ENCODE peak calls at places on chromosome 20, in six cellular contexts. One of them, this sample, is unnamed. For H3K4me1 and H3K9me3, the result is how much of the 10 kb centered on the place peaks cover.

GRCh38 chr20:8132632-8133587 is 844 bp downstream of the PLCB1 start:
- DNase-seq in H9: peak
- DNase-seq in mammary epithelial cell: peak
- DNase-seq in GM12878: no peak
- DNase-seq in IMR-90: no peak
- DNase-seq in HCT116: no peak
- DNase-seq in this sample: peak

GRCh38 chr20:39676857-39677351 is 714.8 kb downstream of the DHX35 start:
- DNase-seq in H9: no peak
- DNase-seq in mammary epithelial cell: peak
- DNase-seq in GM12878: no peak
- DNase-seq in IMR-90: peak
- DNase-seq in HCT116: no peak
- DNase-seq in this sample: no peak

GRCh38 chr20:15703171-15703911 is 869.9 kb downstream of the KIF16B start:
- DNase-seq in H9: no peak
- DNase-seq in mammary epithelial cell: peak
- DNase-seq in GM12878: no peak
- DNase-seq in IMR-90: peak
- DNase-seq in HCT116: no peak
- DNase-seq in this sample: no peak

GRCh38 chr20:20083796-20084195 is 31.5 kb downstream of the CFAP61 start:
- DNase-seq in H9: no peak
- DNase-seq in mammary epithelial cell: peak
- DNase-seq in GM12878: peak
- DNase-seq in IMR-90: peak
- DNase-seq in HCT116: peak
- DNase-seq in this sample: peak

GRCh38 chr20:3679749-3680700 is 1.8 kb downstream of the ADAM33 start:
- DNase-seq in H9: no peak
- DNase-seq in mammary epithelial cell: no peak
- DNase-seq in GM12878: no peak
- DNase-seq in IMR-90: peak
- DNase-seq in HCT116: no peak
- DNase-seq in this sample: no peak

GRCh38 chr20:35517125-35517524 is 12.3 kb downstream of the C20orf173 start:
- DNase-seq in H9: no peak
- DNase-seq in mammary epithelial cell: no peak
- DNase-seq in GM12878: no peak
- DNase-seq in IMR-90: no peak
- DNase-seq in HCT116: no peak
- DNase-seq in this sample: no peak

GRCh38 chr20:11891081-11891826 is 26.4 kb upstream of the BTBD3 start:
- DNase-seq in H9: peak
- DNase-seq in mammary epithelial cell: peak
- DNase-seq in GM12878: no peak
- DNase-seq in IMR-90: peak
- DNase-seq in HCT116: no peak
- DNase-seq in this sample: no peak

GRCh38 chr20:52830598-52830997 is 141.6 kb upstream of the TSHZ2 start:
- DNase-seq in H9: no peak
- DNase-seq in mammary epithelial cell: no peak
- DNase-seq in GM12878: no peak
- DNase-seq in IMR-90: no peak
- DNase-seq in HCT116: no peak
- DNase-seq in this sample: no peak

GRCh38 chr20:46325788-46326472 is 17.6 kb upstream of the CDH22 start:
- DNase-seq in H9: no peak
- DNase-seq in mammary epithelial cell: no peak
- DNase-seq in GM12878: no peak
- DNase-seq in IMR-90: no peak
- DNase-seq in HCT116: no peak
- DNase-seq in this sample: no peak

GRCh38 chr20:60395993-60396392 is 437.8 kb downstream of the CDH26 start:
- DNase-seq in H9: no peak
- DNase-seq in mammary epithelial cell: no peak
- DNase-seq in GM12878: no peak
- DNase-seq in IMR-90: no peak
- DNase-seq in HCT116: no peak
- DNase-seq in this sample: no peak

GRCh38 chr20:58621906-58622548 is 29.1 kb upstream of the STX16 start:
- DNase-seq in H9: no peak
- DNase-seq in mammary epithelial cell: no peak
- DNase-seq in GM12878: no peak
- DNase-seq in IMR-90: no peak
- DNase-seq in HCT116: peak
- DNase-seq in this sample: no peak

GRCh38 chr20:45095753-45096371 is 5.1 kb downstream of the KCNS1 start:
- DNase-seq in H9: peak
- DNase-seq in mammary epithelial cell: peak
- DNase-seq in GM12878: peak
- DNase-seq in IMR-90: peak
- DNase-seq in HCT116: peak
- DNase-seq in this sample: peak

GRCh38 chr20:38748863-38749153 is 548 bp downstream of the ACTR5 start:
- DNase-seq in H9: peak
- DNase-seq in mammary epithelial cell: no peak
- DNase-seq in GM12878: no peak
- DNase-seq in IMR-90: no peak
- DNase-seq in HCT116: peak
- DNase-seq in this sample: no peak

GRCh38 chr20:45291526-45291925 is 15.1 kb upstream of the RBPJL start:
- DNase-seq in H9: no peak
- DNase-seq in mammary epithelial cell: no peak
- DNase-seq in GM12878: no peak
- DNase-seq in IMR-90: no peak
- DNase-seq in HCT116: no peak
- DNase-seq in this sample: no peak

GRCh38 chr20:17849901-17850673 is 118.5 kb downstream of the SNX5 start:
- DNase-seq in H9: no peak
- DNase-seq in mammary epithelial cell: peak
- DNase-seq in GM12878: no peak
- DNase-seq in IMR-90: peak
- DNase-seq in HCT116: peak
- DNase-seq in this sample: no peak

GRCh38 chr20:59149678-59150504 is 13.7 kb upstream of the ZNF831 start:
- DNase-seq in H9: no peak
- DNase-seq in mammary epithelial cell: no peak
- DNase-seq in GM12878: no peak
- DNase-seq in IMR-90: no peak
- DNase-seq in HCT116: no peak
- DNase-seq in this sample: peak

GRCh38 chr20:1509237-1509636 is 18.0 kb upstream of the SIRPB2 start:
- DNase-seq in H9: no peak
- DNase-seq in mammary epithelial cell: peak
- DNase-seq in GM12878: no peak
- DNase-seq in IMR-90: peak
- DNase-seq in HCT116: peak
- DNase-seq in this sample: peak

GRCh38 chr20:64057628-64058498 is 5.1 kb upstream of the TCEA2 start:
- DNase-seq in H9: peak
- DNase-seq in mammary epithelial cell: no peak
- DNase-seq in GM12878: no peak
- DNase-seq in IMR-90: peak
- DNase-seq in HCT116: no peak
- DNase-seq in this sample: peak

GRCh38 chr20:58778774-58779173 is 71.9 kb downstream of the GNAS-AS1 start:
- DNase-seq in H9: no peak
- DNase-seq in mammary epithelial cell: no peak
- DNase-seq in GM12878: no peak
- DNase-seq in IMR-90: no peak
- DNase-seq in HCT116: no peak
- DNase-seq in this sample: no peak

GRCh38 chr20:330233-331149 is 5.1 kb downstream of the SOX12 start:
- DNase-seq in H9: peak
- DNase-seq in mammary epithelial cell: peak
- DNase-seq in GM12878: no peak
- DNase-seq in IMR-90: peak
- DNase-seq in HCT116: no peak
- DNase-seq in this sample: peak

GRCh38 chr20:2986466-2986865 is 57.0 kb upstream of the GNRH2 start:
- DNase-seq in H9: no peak
- DNase-seq in mammary epithelial cell: peak
- DNase-seq in GM12878: no peak
- DNase-seq in IMR-90: peak
- DNase-seq in HCT116: no peak
- DNase-seq in this sample: no peak

GRCh38 chr20:36991708-36992107 is 40.2 kb upstream of the SAMHD1 start:
- DNase-seq in H9: no peak
- DNase-seq in mammary epithelial cell: no peak
- DNase-seq in GM12878: no peak
- DNase-seq in IMR-90: no peak
- DNase-seq in HCT116: no peak
- DNase-seq in this sample: no peak

GRCh38 chr20:63553933-63554290 is at the start of gene FNDC11:
- DNase-seq in H9: peak
- DNase-seq in mammary epithelial cell: no peak
- DNase-seq in GM12878: no peak
- DNase-seq in IMR-90: no peak
- DNase-seq in HCT116: no peak
- DNase-seq in this sample: peak

GRCh38 chr20:41276317-41276751 is 41.2 kb downstream of the ZHX3 start:
- DNase-seq in H9: no peak
- DNase-seq in mammary epithelial cell: no peak
- DNase-seq in GM12878: no peak
- DNase-seq in IMR-90: no peak
- DNase-seq in HCT116: no peak
- DNase-seq in this sample: no peak

GRCh38 chr20:58883243-58883691 is 30.8 kb downstream of the GNAS start:
- DNase-seq in H9: peak
- DNase-seq in mammary epithelial cell: no peak
- DNase-seq in GM12878: no peak
- DNase-seq in IMR-90: no peak
- DNase-seq in HCT116: no peak
- DNase-seq in this sample: no peak

GRCh38 chr20:45452238-45452637 is 17.3 kb upstream of the WFDC2 start:
- DNase-seq in H9: no peak
- DNase-seq in mammary epithelial cell: no peak
- DNase-seq in GM12878: no peak
- DNase-seq in IMR-90: no peak
- DNase-seq in HCT116: no peak
- DNase-seq in this sample: no peak

GRCh38 chr20:11716239-11716944 is 201.3 kb upstream of the BTBD3 start:
- DNase-seq in H9: peak
- DNase-seq in mammary epithelial cell: peak
- DNase-seq in GM12878: no peak
- DNase-seq in IMR-90: peak
- DNase-seq in HCT116: peak
- DNase-seq in this sample: peak

GRCh38 chr20:47360207-47360488 is 3.6 kb upstream of the ZMYND8 start:
- DNase-seq in H9: no peak
- DNase-seq in mammary epithelial cell: peak
- DNase-seq in GM12878: no peak
- DNase-seq in IMR-90: peak
- DNase-seq in HCT116: no peak
- DNase-seq in this sample: no peak
- H3K4me2 ChIP-seq in H9: no peak
- H3K4me2 ChIP-seq in mammary epithelial cell: peak
- H3K4me2 ChIP-seq in GM12878: peak
- H3K4me2 ChIP-seq in IMR-90: peak
- H3K4me2 ChIP-seq in HCT116: peak
- H3K4me2 ChIP-seq in this sample: peak

GRCh38 chr20:50243610-50244351 is 53.2 kb downstream of the CEBPB start:
- DNase-seq in H9: no peak
- DNase-seq in mammary epithelial cell: no peak
- DNase-seq in GM12878: no peak
- DNase-seq in IMR-90: no peak
- DNase-seq in HCT116: no peak
- DNase-seq in this sample: no peak

GRCh38 chr20:50242548-50242862 is 51.9 kb downstream of the CEBPB start:
- DNase-seq in H9: no peak
- DNase-seq in mammary epithelial cell: no peak
- DNase-seq in GM12878: no peak
- DNase-seq in IMR-90: no peak
- DNase-seq in HCT116: no peak
- DNase-seq in this sample: no peak

GRCh38 chr20:50242178-50242514 is 51.5 kb downstream of the CEBPB start:
- DNase-seq in H9: no peak
- DNase-seq in mammary epithelial cell: no peak
- DNase-seq in GM12878: no peak
- DNase-seq in IMR-90: no peak
- DNase-seq in HCT116: no peak
- DNase-seq in this sample: no peak

GRCh38 chr20:50244352-50245149 is 53.9 kb downstream of the CEBPB start:
- DNase-seq in H9: no peak
- DNase-seq in mammary epithelial cell: peak
- DNase-seq in GM12878: no peak
- DNase-seq in IMR-90: no peak
- DNase-seq in HCT116: peak
- DNase-seq in this sample: no peak

GRCh38 chr20:50242863-50243609 is 52.4 kb downstream of the CEBPB start:
- DNase-seq in H9: no peak
- DNase-seq in mammary epithelial cell: peak
- DNase-seq in GM12878: no peak
- DNase-seq in IMR-90: no peak
- DNase-seq in HCT116: peak
- DNase-seq in this sample: no peak
- H3K4me1 ChIP-seq in H9: under half
- H3K4me1 ChIP-seq in mammary epithelial cell: half or more
- H3K4me1 ChIP-seq in GM12878: under half
- H3K4me1 ChIP-seq in IMR-90: under half
- H3K4me1 ChIP-seq in HCT116: half or more
- H3K4me1 ChIP-seq in this sample: under half

DNA sequence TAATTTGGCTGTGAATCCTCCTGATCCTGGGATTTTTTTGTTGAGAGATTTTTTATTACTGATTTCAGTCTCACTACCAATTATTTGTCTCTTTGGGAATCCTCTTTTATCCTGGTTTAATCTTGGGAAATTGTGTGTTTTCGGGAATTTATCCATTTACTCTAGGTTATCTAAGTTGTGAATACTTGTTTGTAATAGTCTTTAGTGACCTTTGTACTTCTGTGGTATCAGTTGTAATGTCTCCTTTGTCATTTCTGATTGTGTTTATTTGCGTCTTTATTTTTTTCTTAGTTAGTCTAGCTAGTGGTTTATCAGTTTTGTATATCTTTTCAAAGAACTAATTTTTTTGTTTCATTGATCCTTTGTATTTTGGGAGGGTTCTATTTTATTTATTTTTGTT is 27.3 kb upstream of the ZNF337 start:
- DNase-seq in H9: no peak
- DNase-seq in mammary epithelial cell: no peak
- DNase-seq in GM12878: no peak
- DNase-seq in IMR-90: no peak
- DNase-seq in HCT116: no peak
- DNase-seq in this sample: no peak
- H3K9me3 ChIP-seq in H9: under half
- H3K9me3 ChIP-seq in mammary epithelial cell: under half
- H3K9me3 ChIP-seq in GM12878: under half
- H3K9me3 ChIP-seq in IMR-90: under half
- H3K9me3 ChIP-seq in HCT116: under half
- H3K9me3 ChIP-seq in this sample: under half

DNA sequence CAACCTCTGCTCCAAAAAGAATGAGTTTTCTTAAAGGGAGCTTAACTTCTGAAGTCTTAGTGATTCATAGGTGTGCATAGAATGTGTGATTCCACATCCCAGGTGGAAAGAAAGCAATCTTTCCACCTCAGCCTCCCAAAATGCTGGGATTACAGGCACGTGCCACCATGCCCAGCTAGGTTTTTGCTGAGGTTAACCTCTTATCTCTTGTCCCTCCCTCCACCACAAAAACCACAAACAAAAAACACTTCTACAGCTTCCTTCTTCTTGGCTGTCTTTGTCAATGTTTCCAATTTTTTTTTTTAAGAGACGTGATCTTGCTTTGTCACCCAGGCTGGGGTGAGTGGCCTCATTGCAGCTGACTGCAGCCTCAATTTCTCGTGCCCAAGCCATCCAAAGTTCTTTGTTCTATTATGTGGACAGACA is 8.1 kb upstream of the CSE1L start:
- DNase-seq in H9: no peak
- DNase-seq in mammary epithelial cell: no peak
- DNase-seq in GM12878: no peak
- DNase-seq in IMR-90: peak
- DNase-seq in HCT116: no peak
- DNase-seq in this sample: no peak
- H3K4me2 ChIP-seq in H9: no peak
- H3K4me2 ChIP-seq in mammary epithelial cell: no peak
- H3K4me2 ChIP-seq in GM12878: no peak
- H3K4me2 ChIP-seq in IMR-90: no peak
- H3K4me2 ChIP-seq in HCT116: no peak
- H3K4me2 ChIP-seq in this sample: no peak